ENCODE peak calls at places on chromosomes 4 and X, in six cellular contexts. One of them, this sample, is unnamed.

GRCh38 chrX:23982891-23983290 is 44.1 kb downstream of the KLHL15 start:
- DNase-seq in T-helper 9 cell: no peak
- DNase-seq in GM03348: no peak
- DNase-seq in Kasumi-1: no peak
- DNase-seq in activated CD8-positive, alpha-beta T cell treated with anti-CD3 and anti-CD28 coated beads for 36 hours: no peak
- DNase-seq in hypothalamus: no peak
- DNase-seq in this sample: no peak

GRCh38 chr4:83125738-83126141 is 11.2 kb upstream of the PLAC8 start:
- DNase-seq in T-helper 9 cell: peak
- DNase-seq in GM03348: no peak
- DNase-seq in Kasumi-1: no peak
- DNase-seq in activated CD8-positive, alpha-beta T cell treated with anti-CD3 and anti-CD28 coated beads for 36 hours: peak
- DNase-seq in hypothalamus: no peak
- DNase-seq in this sample: no peak

GRCh38 chr4:138522366-138522765 is 280.2 kb upstream of the SLC7A11 start:
- DNase-seq in T-helper 9 cell: no peak
- DNase-seq in GM03348: peak
- DNase-seq in Kasumi-1: peak
- DNase-seq in activated CD8-positive, alpha-beta T cell treated with anti-CD3 and anti-CD28 coated beads for 36 hours: no peak
- DNase-seq in hypothalamus: no peak
- DNase-seq in this sample: peak

GRCh38 chr4:126144838-126145237 is 830.1 kb downstream of the FAT4 start:
- DNase-seq in T-helper 9 cell: no peak
- DNase-seq in GM03348: peak
- DNase-seq in Kasumi-1: no peak
- DNase-seq in activated CD8-positive, alpha-beta T cell treated with anti-CD3 and anti-CD28 coated beads for 36 hours: no peak
- DNase-seq in hypothalamus: no peak
- DNase-seq in this sample: peak

GRCh38 chrX:16472345-16472744 is 177.6 kb upstream of the S100G start:
- DNase-seq in T-helper 9 cell: no peak
- DNase-seq in GM03348: no peak
- DNase-seq in Kasumi-1: no peak
- DNase-seq in activated CD8-positive, alpha-beta T cell treated with anti-CD3 and anti-CD28 coated beads for 36 hours: no peak
- DNase-seq in hypothalamus: no peak
- DNase-seq in this sample: no peak

GRCh38 chr4:151771664-151772063 is 10.9 kb upstream of the GATB start:
- DNase-seq in T-helper 9 cell: no peak
- DNase-seq in GM03348: peak
- DNase-seq in Kasumi-1: no peak
- DNase-seq in activated CD8-positive, alpha-beta T cell treated with anti-CD3 and anti-CD28 coated beads for 36 hours: no peak
- DNase-seq in hypothalamus: no peak
- DNase-seq in this sample: no peak

GRCh38 chr4:27616166-27616565 is 755.5 kb downstream of the STIM2 start:
- DNase-seq in T-helper 9 cell: no peak
- DNase-seq in GM03348: no peak
- DNase-seq in Kasumi-1: no peak
- DNase-seq in activated CD8-positive, alpha-beta T cell treated with anti-CD3 and anti-CD28 coated beads for 36 hours: no peak
- DNase-seq in hypothalamus: no peak
- DNase-seq in this sample: no peak

GRCh38 chr4:53601251-53601764 is 10.0 kb upstream of the LNX1 start:
- DNase-seq in T-helper 9 cell: no peak
- DNase-seq in GM03348: peak
- DNase-seq in Kasumi-1: peak
- DNase-seq in activated CD8-positive, alpha-beta T cell treated with anti-CD3 and anti-CD28 coated beads for 36 hours: no peak
- DNase-seq in hypothalamus: no peak
- DNase-seq in this sample: no peak

GRCh38 chr4:82889287-82889686 is 1.7 kb downstream of the SEC31A start:
- DNase-seq in T-helper 9 cell: no peak
- DNase-seq in GM03348: no peak
- DNase-seq in Kasumi-1: no peak
- DNase-seq in activated CD8-positive, alpha-beta T cell treated with anti-CD3 and anti-CD28 coated beads for 36 hours: no peak
- DNase-seq in hypothalamus: no peak
- DNase-seq in this sample: no peak

GRCh38 chr4:75107703-75108612 is 175.0 kb downstream of the PARM1 start:
- DNase-seq in T-helper 9 cell: no peak
- DNase-seq in GM03348: no peak
- DNase-seq in Kasumi-1: peak
- DNase-seq in activated CD8-positive, alpha-beta T cell treated with anti-CD3 and anti-CD28 coated beads for 36 hours: no peak
- DNase-seq in hypothalamus: no peak
- DNase-seq in this sample: peak

GRCh38 chr4:8175686-8176085 is 17.1 kb upstream of the ABLIM2 start:
- DNase-seq in T-helper 9 cell: no peak
- DNase-seq in GM03348: no peak
- DNase-seq in Kasumi-1: no peak
- DNase-seq in activated CD8-positive, alpha-beta T cell treated with anti-CD3 and anti-CD28 coated beads for 36 hours: no peak
- DNase-seq in hypothalamus: no peak
- DNase-seq in this sample: no peak

GRCh38 chr4:30821891-30822612 is 101.9 kb downstream of the PCDH7 start:
- DNase-seq in T-helper 9 cell: no peak
- DNase-seq in GM03348: peak
- DNase-seq in Kasumi-1: no peak
- DNase-seq in activated CD8-positive, alpha-beta T cell treated with anti-CD3 and anti-CD28 coated beads for 36 hours: no peak
- DNase-seq in hypothalamus: no peak
- DNase-seq in this sample: peak

GRCh38 chr4:61277785-61278184 is 77.7 kb downstream of the ADGRL3 start:
- DNase-seq in T-helper 9 cell: no peak
- DNase-seq in GM03348: no peak
- DNase-seq in Kasumi-1: no peak
- DNase-seq in activated CD8-positive, alpha-beta T cell treated with anti-CD3 and anti-CD28 coated beads for 36 hours: no peak
- DNase-seq in hypothalamus: no peak
- DNase-seq in this sample: no peak

GRCh38 chr4:169383724-169384123 is 113.0 kb upstream of the SH3RF1 start:
- DNase-seq in T-helper 9 cell: no peak
- DNase-seq in GM03348: peak
- DNase-seq in Kasumi-1: no peak
- DNase-seq in activated CD8-positive, alpha-beta T cell treated with anti-CD3 and anti-CD28 coated beads for 36 hours: no peak
- DNase-seq in hypothalamus: no peak
- DNase-seq in this sample: peak

This sample was measured in fibroblast of villous mesenchyme.